ENCODE peak calls at places on chromosomes 6 and 20, in eight cellular contexts. U is posterior vena cava; N is A673; C is non-pigmented ciliary epithelial cell; K is putamen; M is heart right ventricle; G is activated CD4-positive, alpha-beta T cell treated with anti-CD3 and anti-CD28 coated beads for 1 hour; J is choroid plexus epithelial cell. L is an unnamed sample.

GRCh38 chr6:39980839-39981580 is 46.7 kb upstream of the MOCS1 start:
- DNase-seq in U (no peak), N (peak; percentile 71), C (peak; percentile 15), K (peak; percentile 25), M (no peak), G (no peak), J (peak; percentile 82), L (peak; percentile 38)

GRCh38 chr6:28944412-28945006 is 20.7 kb upstream of the TRIM27 start:
- DNase-seq in U (no peak), N (peak; percentile 87), C (no peak), K (peak; percentile 83), M (peak; percentile 27), G (peak; percentile 64), J (peak; percentile 86), L (peak; percentile 67)

GRCh38 chr20:19967441-19967840 is 49.7 kb upstream of the NAA20 start:
- DNase-seq in U (no peak), N (no peak), C (no peak), K (no peak), M (no peak), G (no peak), J (no peak), L (no peak)

GRCh38 chr20:47666304-47666703 is 119.0 kb downstream of the SULF2 start:
- DNase-seq in U (no peak), N (no peak), C (no peak), K (no peak), M (no peak), G (no peak), J (no peak), L (no peak)

GRCh38 chr20:14067631-14068030 is 72.3 kb downstream of the MACROD2 start:
- DNase-seq in U (no peak), N (no peak), C (no peak), K (peak; percentile 36), M (no peak), G (no peak), J (no peak), L (no peak)

GRCh38 chr20:3420211-3420707 is 12.8 kb upstream of the DNAAF9 start:
- DNase-seq in U (no peak), N (peak; percentile 86), C (no peak), K (peak; percentile 16), M (no peak), G (no peak), J (peak; percentile 82), L (peak; percentile 44)

GRCh38 chr6:17580518-17581048 is 19.5 kb upstream of the FAM8A1 start:
- DNase-seq in U (peak; percentile 83), N (peak; percentile 53), C (no peak), K (peak; percentile 33), M (peak; percentile 31), G (no peak), J (peak; percentile 42), L (peak; percentile 63)

GRCh38 chr20:30281584-30282197 is 975.8 kb upstream of the DEFB115 start:
- DNase-seq in U (no peak), N (no peak), C (no peak), K (no peak), M (peak; percentile 21), G (no peak), J (no peak), L (no peak)

GRCh38 chr20:33693741-33694645 is 7.8 kb upstream of the E2F1 start:
- DNase-seq in U (peak; percentile 86), N (no peak), C (no peak), K (peak; percentile 86), M (peak; percentile 49), G (no peak), J (no peak), L (peak; percentile 53)

GRCh38 chr6:107033136-107033535 is 5.1 kb downstream of the MTRES1 start:
- DNase-seq in U (no peak), N (no peak), C (no peak), K (no peak), M (no peak), G (no peak), J (no peak), L (no peak)

GRCh38 chr6:21357262-21357661 is 236.3 kb upstream of the SOX4 start:
- DNase-seq in U (no peak), N (no peak), C (no peak), K (no peak), M (no peak), G (no peak), J (no peak), L (no peak)

GRCh38 chr6:142735182-142735581 is 209.8 kb downstream of the HIVEP2 start:
- DNase-seq in U (no peak), N (peak; percentile 28), C (no peak), K (no peak), M (no peak), G (no peak), J (peak; percentile 58), L (no peak)

GRCh38 chr6:92281571-92282076 is 1137.7 kb downstream of the EPHA7 start:
- DNase-seq in U (no peak), N (no peak), C (no peak), K (no peak), M (no peak), G (no peak), J (no peak), L (no peak)

GRCh38 chr6:21115111-21115510 is 478.4 kb upstream of the SOX4 start:
- DNase-seq in U (no peak), N (peak; percentile 4), C (peak; percentile 10), K (no peak), M (no peak), G (no peak), J (peak; percentile 75), L (no peak)

GRCh38 chr6:71496018-71496800 is 207.6 kb downstream of the OGFRL1 start:
- DNase-seq in U (no peak), N (no peak), C (no peak), K (no peak), M (no peak), G (no peak), J (peak; percentile 76), L (no peak)